ENCODE peak calls at places on chromosomes 16 and 17, in seven cellular contexts. S, O, Z, B, C, G and A are unnamed samples.

GRCh38 chr17:82204831-82205719 is 7.6 kb downstream of the CCDC57 start:
- DNase-seq in C (no peak), Z (no peak), S (peak; percentile 67), G (peak; percentile 60), B (no peak), O (no peak), A (no peak)

GRCh38 chr16:66924527-66925321 is 611 bp downstream of the RRAD start:
- DNase-seq in B (no peak), C (no peak), S (peak; percentile 77), G (no peak), Z (no peak), O (peak; percentile 49), A (no peak)

GRCh38 chr16:6684076-6684673 is 648.5 kb upstream of the RBFOX1 start:
- DNase-seq in O (no peak), C (no peak), S (peak; percentile 5), Z (peak; percentile 35), B (peak; percentile 89), G (no peak), A (no peak)

GRCh38 chr17:49494937-49495841 is at the start of gene NGFR:
- DNase-seq in S (peak; percentile 55), C (no peak), Z (peak; percentile 75), O (peak; percentile 52), B (peak; percentile 72), G (no peak), A (no peak)

GRCh38 chr17:64460955-64461354 is 12.0 kb downstream of the MILR1 start:
- DNase-seq in C (no peak), S (no peak), B (no peak), O (no peak), G (no peak), Z (no peak), A (no peak)

GRCh38 chr17:67032382-67032781 is 12.0 kb upstream of the CACNG1 start:
- DNase-seq in G (no peak), C (no peak), Z (no peak), O (no peak), S (no peak), B (no peak), A (no peak)

GRCh38 chr17:7043544-7044268 is at the start of gene SLC16A11:
- DNase-seq in O (peak; percentile 35), G (no peak), C (no peak), Z (no peak), B (peak; percentile 41), S (peak; percentile 50), A (no peak)

GRCh38 chr16:15598648-15599190 is 44.2 kb downstream of the MARF1 start:
- DNase-seq in Z (no peak), G (no peak), S (peak; percentile 11), B (no peak), O (no peak), C (no peak), A (no peak)

GRCh38 chr17:81329927-81330883 is 35.1 kb upstream of the SLC38A10 start:
- DNase-seq in S (no peak), B (no peak), G (no peak), O (no peak), C (no peak), Z (no peak), A (no peak)

GRCh38 chr17:73901661-73902415 is 257.6 kb upstream of the SDK2 start:
- DNase-seq in O (peak; percentile 19), Z (peak; percentile 25), B (peak; percentile 18), S (peak; percentile 12), C (no peak), G (no peak), A (no peak)

GRCh38 chr16:67961551-67961957 is 6.9 kb downstream of the SLC12A4 start:
- DNase-seq in Z (no peak), B (no peak), O (no peak), G (no peak), S (no peak), C (no peak), A (no peak)

GRCh38 chr16:72317378-72317777 is 145.4 kb upstream of the PMFBP1 start:
- DNase-seq in G (no peak), Z (no peak), B (peak; percentile 15), C (no peak), O (no peak), S (no peak), A (no peak)

GRCh38 chr17:57557793-57558681 is 187.1 kb downstream of the CCDC182 start:
- DNase-seq in C (no peak), G (peak; percentile 56), B (no peak), O (no peak), S (no peak), Z (peak; percentile 89), A (no peak)

GRCh38 chr16:72787519-72788268 is 260.2 kb downstream of the ZFHX3 start:
- DNase-seq in S (peak; percentile 79), Z (no peak), G (peak; percentile 23), B (peak; percentile 7), O (peak; percentile 63), C (peak; percentile 23), A (peak; percentile 65)

GRCh38 chr17:19646788-19647696 is 1.5 kb upstream of the ALDH3A2 start:
- DNase-seq in Z (no peak), S (no peak), B (no peak), G (no peak), C (no peak), O (no peak), A (no peak)

GRCh38 chr17:4796550-4796915 is 569 bp downstream of the PSMB6 start:
- DNase-seq in S (peak; percentile 42), Z (no peak), G (no peak), B (peak; percentile 21), C (no peak), O (peak; percentile 27), A (no peak)

GRCh38 chr16:57720142-57720575 is 15.4 kb upstream of the KATNB1 start:
- DNase-seq in G (no peak), S (peak; percentile 60), B (peak; percentile 12), Z (peak; percentile 18), O (peak; percentile 32), C (peak; percentile 24), A (no peak)

GRCh38 chr16:50195276-50195675 is 42.2 kb downstream of the TENT4B start:
- DNase-seq in C (no peak), S (no peak), Z (no peak), O (no peak), B (no peak), G (no peak), A (no peak)